ENCODE peak calls at places on chromosomes 13 and 19, in four cellular contexts. A is psoas muscle; C is CD8-positive, alpha-beta T cell; N is OCI-LY7. W is an unnamed sample.

GRCh38 chr13:97474581-97474980 is 40.6 kb downstream of the RAP2A start:
- DNase-seq in A (no peak), C (no peak), N (no peak), W (no peak)

GRCh38 chr19:49119411-49120324 is at the start of gene PPFIA3:
- DNase-seq in A (peak), C (no peak), N (no peak), W (peak)

GRCh38 chr19:46809534-46810272 is 21.3 kb upstream of the SLC1A5 start:
- DNase-seq in A (no peak), C (no peak), N (no peak), W (no peak)

GRCh38 chr13:113152894-113153809 is 5.3 kb upstream of the PROZ start:
- DNase-seq in A (peak), C (peak), N (peak), W (peak)

GRCh38 chr13:51910508-51910907 is 48.7 kb downstream of the CCDC70 start:
- DNase-seq in A (no peak), C (no peak), N (no peak), W (no peak)

GRCh38 chr13:59823495-59823894 is 340.2 kb downstream of the DIAPH3 start:
- DNase-seq in A (no peak), C (no peak), N (no peak), W (no peak)

GRCh38 chr19:54179921-54180452 is 7.0 kb upstream of the TMC4 start:
- DNase-seq in A (no peak), C (no peak), N (peak), W (no peak)

GRCh38 chr13:98440390-98441055 is 136.4 kb downstream of the STK24 start:
- DNase-seq in A (no peak), C (no peak), N (no peak), W (no peak)

GRCh38 chr13:76425930-76426329 is 460.3 kb downstream of the KCTD12 start:
- DNase-seq in A (no peak), C (no peak), N (no peak), W (no peak)

GRCh38 chr19:6721773-6722172 is 1.3 kb upstream of the C3 start:
- DNase-seq in A (peak), C (no peak), N (peak), W (no peak)

GRCh38 chr13:70183041-70183440 is 74.8 kb upstream of the KLHL1 start:
- DNase-seq in A (no peak), C (no peak), N (no peak), W (no peak)

GRCh38 chr13:32695602-32696250 is 109.5 kb downstream of the PDS5B start:
- DNase-seq in A (no peak), C (no peak), N (no peak), W (no peak)

GRCh38 chr19:31387662-31388175 is 38.5 kb upstream of the TSHZ3 start:
- DNase-seq in A (no peak), C (no peak), N (no peak), W (no peak)

GRCh38 chr19:8686549-8686948 is 12.0 kb downstream of the ACTL9 start:
- DNase-seq in A (no peak), C (no peak), N (no peak), W (no peak)

GRCh38 chr13:93227906-93228801 is 1.5 kb downstream of the GPC6 start:
- DNase-seq in A (peak), C (no peak), N (no peak), W (no peak)

GRCh38 chr13:93690139-93690538 is 463.5 kb downstream of the GPC6 start:
- DNase-seq in A (no peak), C (no peak), N (no peak), W (no peak)

GRCh38 chr19:1206063-1206732 is 620 bp downstream of the STK11 start:
- DNase-seq in A (peak), C (no peak), N (no peak), W (no peak)

GRCh38 chr13:22960827-22961226 is 220.0 kb upstream of the SGCG start:
- DNase-seq in A (no peak), C (no peak), N (no peak), W (no peak)

DNA sequence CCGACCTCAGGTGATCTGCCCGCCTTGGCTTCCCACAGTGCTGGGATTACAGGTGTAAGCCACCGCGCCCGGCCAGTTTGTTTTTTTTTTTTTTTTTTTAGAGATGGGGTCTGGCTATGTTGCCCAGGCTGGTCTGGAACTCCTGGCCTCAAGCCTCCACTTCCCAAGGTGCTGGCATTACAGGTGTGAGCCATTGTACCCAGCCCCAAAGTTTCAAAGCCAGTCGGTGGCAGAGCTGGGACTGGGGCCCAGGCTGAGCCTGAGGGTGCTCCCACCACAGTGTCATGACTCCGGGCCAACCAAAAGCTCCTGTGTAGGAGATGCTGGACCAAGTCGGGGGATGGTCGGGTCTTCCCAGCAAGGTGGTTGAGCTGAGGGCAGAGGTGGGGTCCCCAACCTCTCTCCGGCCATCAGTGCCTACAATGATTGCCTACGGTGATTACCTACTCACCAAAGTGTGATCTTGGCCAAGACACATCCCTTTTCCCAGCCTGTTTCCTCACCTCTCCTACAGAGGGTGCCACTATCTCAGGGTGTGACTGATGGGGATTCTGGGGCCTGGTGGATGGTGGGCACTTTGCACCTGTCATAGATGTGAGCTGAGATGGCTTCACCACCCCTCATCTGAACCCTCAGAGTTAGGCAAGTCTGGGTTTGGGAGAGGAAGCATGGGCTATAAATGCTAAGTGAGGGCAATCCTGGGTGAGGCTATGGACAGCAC is 5.9 kb upstream of the SAMD1 start:
- DNase-seq in A (no peak), C (no peak), N (no peak), W (no peak)
- TF ChIP-seq CTCF in A (no peak), C (no peak), N (peak), W (no peak)

DNA sequence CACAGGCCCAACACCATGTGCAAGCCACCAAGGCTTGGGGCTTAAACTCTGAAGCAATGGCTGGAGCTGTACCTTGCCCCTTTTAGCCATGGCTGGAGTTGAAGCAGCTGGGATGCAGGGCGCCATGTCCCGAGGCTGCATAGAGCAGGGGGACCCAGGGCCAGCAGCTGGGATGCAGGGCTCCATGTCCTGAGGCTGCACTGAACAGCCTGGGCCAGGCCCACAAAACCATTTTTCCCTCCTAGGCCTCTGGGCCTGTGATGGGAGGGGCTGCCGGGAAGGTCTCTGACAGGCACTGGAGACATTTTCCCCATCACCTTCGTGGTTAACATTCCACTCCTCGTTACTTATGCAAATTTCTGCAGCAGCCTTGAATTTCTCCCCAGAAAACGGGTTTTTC is 10.8 kb downstream of the TRAPPC2B start:
- DNase-seq in A (no peak), C (no peak), N (no peak), W (no peak)
- TF ChIP-seq CTCF in A (no peak), C (no peak), N (no peak), W (no peak)

DNA sequence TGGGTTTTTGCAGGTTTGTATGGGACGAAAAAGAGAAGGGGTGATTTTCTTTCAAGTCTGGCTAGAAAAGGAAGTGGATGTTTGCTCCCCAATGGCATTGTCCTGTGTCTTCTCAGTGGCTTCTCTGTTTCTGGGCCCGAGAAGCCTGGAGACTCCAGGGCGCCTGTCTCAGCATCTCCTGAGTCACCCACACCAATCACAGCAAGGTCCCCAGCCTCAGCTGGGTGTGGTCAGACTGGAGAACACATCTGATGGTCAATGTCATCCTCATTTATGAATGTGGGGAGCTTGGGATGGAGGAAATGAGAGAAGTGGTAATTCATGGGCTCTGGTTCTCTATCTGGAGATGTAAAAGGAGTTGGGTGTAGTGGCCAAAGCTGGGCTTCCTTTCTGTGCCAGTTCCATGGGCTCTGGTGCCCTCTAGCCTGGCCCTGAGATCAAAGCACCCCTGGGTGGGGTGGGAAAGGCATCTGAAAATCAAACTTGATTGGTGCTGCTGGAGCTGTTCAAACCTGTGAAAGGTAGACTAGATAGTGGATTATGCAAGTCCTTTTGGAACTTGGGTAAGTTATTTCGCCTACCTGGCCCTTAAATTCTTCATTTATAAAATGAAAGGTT is 13.4 kb downstream of the RASL11A start:
- DNase-seq in A (no peak), C (no peak), N (peak), W (no peak)
- TF ChIP-seq CTCF in A (peak), C (no peak), N (peak), W (no peak)

GRCh38 chr19:50661087-50661486 is 11.8 kb downstream of the C19orf81 start:
- DNase-seq in A (no peak), C (no peak), N (no peak), W (no peak)

GRCh38 chr19:50664204-50664603 is 15.0 kb downstream of the C19orf81 start:
- DNase-seq in A (no peak), C (no peak), N (no peak), W (no peak)

GRCh38 chr19:50661675-50662441 is 12.6 kb downstream of the C19orf81 start:
- DNase-seq in A (no peak), C (no peak), N (no peak), W (no peak)

GRCh38 chr19:50662442-50663279 is 13.4 kb downstream of the C19orf81 start:
- DNase-seq in A (no peak), C (no peak), N (no peak), W (no peak)

DNA sequence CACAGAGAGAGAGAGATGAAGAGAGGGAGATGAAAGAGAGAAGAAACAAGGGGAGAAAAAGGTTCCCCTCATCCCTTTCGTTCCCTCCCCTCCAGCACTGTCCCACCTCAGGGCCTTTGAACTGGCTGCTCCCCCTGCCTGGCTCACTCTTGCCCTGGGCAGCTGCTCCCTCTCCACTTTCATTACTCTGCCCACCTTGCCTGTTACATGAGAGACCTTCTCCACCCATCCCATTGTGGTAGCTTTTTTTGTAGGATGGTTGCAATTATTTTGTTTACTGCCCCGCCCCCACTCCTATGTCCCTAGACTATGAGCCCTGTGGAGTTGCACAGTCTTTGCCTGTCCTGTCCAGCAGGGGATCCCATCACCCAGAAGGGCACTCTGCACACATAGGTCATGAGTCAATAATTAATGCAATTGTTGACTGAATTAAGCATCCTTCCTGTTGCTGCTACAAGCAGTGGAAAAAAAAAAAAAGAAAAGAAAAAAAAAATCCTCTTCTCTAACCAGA is 14.1 kb downstream of the C19orf81 start:
- DNase-seq in A (no peak), C (no peak), N (no peak), W (no peak)
- TF ChIP-seq CTCF in A (no peak), C (no peak), N (no peak), W (no peak)

GRCh38 chr13:47798906-47799305 is 202.2 kb downstream of the SUCLA2 start:
- DNase-seq in A (no peak), C (no peak), N (no peak), W (no peak)
- TF ChIP-seq CTCF in A (no peak), C (no peak), N (peak), W (no peak)

DNA sequence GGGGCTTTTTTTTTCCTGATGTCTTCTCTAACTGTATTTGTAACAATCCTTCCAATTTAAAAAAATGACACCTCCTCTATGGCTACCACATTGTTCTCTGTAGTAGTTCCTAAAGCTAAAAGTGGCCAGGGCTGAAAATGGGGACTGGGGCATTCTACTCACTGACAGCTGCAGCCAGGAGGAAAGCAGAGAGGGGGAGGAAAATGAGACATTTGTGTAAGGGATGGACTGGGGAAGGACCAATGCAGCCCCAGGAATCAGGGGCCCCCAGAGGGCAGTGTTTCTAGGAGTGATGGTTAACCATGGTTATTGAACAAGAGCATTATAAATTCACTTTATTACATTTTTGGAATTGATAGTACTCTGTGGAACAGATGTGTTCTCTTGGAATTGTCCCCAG is 34.3 kb upstream of the C1QTNF9 start:
- DNase-seq in A (no peak), C (no peak), N (no peak), W (no peak)
- TF ChIP-seq CTCF in A (no peak), C (no peak), N (no peak), W (no peak)

GRCh38 chr13:30810261-30810701 is 74.9 kb downstream of the ALOX5AP start:
- DNase-seq in A (no peak), C (no peak), N (no peak), W (no peak)

GRCh38 chr13:30809787-30810186 is 74.4 kb downstream of the ALOX5AP start:
- DNase-seq in A (no peak), C (no peak), N (no peak), W (no peak)

GRCh38 chr13:30806784-30807183 is 71.4 kb downstream of the ALOX5AP start:
- DNase-seq in A (no peak), C (no peak), N (no peak), W (no peak)

GRCh38 chr13:30807392-30807791 is 72.0 kb downstream of the ALOX5AP start:
- DNase-seq in A (no peak), C (no peak), N (no peak), W (no peak)

DNA sequence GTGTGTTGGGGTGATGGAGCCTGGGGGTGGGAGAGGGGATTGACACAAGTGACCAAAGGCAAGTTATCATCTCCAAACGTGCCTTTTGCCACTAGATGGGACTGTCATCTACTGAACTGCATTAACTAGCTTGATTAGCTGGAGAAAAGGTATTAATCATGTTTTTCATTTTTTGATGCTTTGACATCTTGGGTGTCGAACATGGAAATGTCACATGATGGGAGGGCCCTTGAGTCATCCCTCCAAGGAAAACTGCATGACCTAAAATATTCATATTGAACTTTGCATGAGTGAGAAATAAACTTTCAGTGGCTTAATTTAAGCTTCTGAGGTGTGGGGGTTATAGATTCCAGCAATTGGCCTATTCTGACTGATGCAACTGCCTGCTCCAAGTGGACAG is 73.3 kb downstream of the ALOX5AP start:
- DNase-seq in A (no peak), C (no peak), N (no peak), W (no peak)
- TF ChIP-seq CTCF in A (no peak), C (no peak), N (no peak), W (no peak)

GRCh38 chr13:47216176-47216822 is 319.4 kb upstream of the HTR2A start:
- DNase-seq in A (no peak), C (no peak), N (no peak), W (no peak)

GRCh38 chr13:47215741-47216140 is 318.9 kb upstream of the HTR2A start:
- DNase-seq in A (no peak), C (no peak), N (no peak), W (no peak)

GRCh38 chr13:47218611-47219010 is 321.8 kb upstream of the HTR2A start:
- DNase-seq in A (no peak), C (no peak), N (no peak), W (no peak)

GRCh38 chr13:47211106-47211505 is 314.3 kb upstream of the HTR2A start:
- DNase-seq in A (no peak), C (no peak), N (no peak), W (no peak)

GRCh38 chr13:47213057-47213456 is 316.2 kb upstream of the HTR2A start:
- DNase-seq in A (no peak), C (no peak), N (no peak), W (no peak)
- TF ChIP-seq CTCF in A (no peak), C (no peak), N (no peak), W (no peak)

GRCh38 chr13:94739235-94739634 is 26.9 kb upstream of the SOX21 start:
- DNase-seq in A (no peak), C (no peak), N (no peak), W (no peak)
- TF ChIP-seq CTCF in A (no peak), C (no peak), N (no peak), W (no peak)

W was measured in activated B cell treated with CpG ODN at 0.5 μM for 24 hours.